ENCODE peak calls at places on chromosomes 4 and X, in four cellular contexts. G is upper lobe of right lung, X is HCT116, P is heart left ventricle. D is an unnamed sample. For H3K9me3, the result is how much of the 10 kb centered on the place peaks cover.

GRCh38 chr4:182354867-182355266 is 111.7 kb downstream of the TENM3 start:
- DNase-seq in G (no peak), X (no peak), P (no peak), D (no peak)

GRCh38 chrX:24619647-24620046 is 27.5 kb downstream of the PCYT1B start:
- DNase-seq in G (no peak), P (no peak), X (no peak), D (no peak)

GRCh38 chr4:2843023-2843908 is at the start of gene ADD1:
- DNase-seq in X (peak), P (peak), G (peak), D (peak)

GRCh38 chr4:140174535-140174934 is 20.6 kb upstream of the MAML3 start:
- DNase-seq in X (no peak), G (no peak), P (no peak), D (no peak)

GRCh38 chr4:184310171-184310567 is 92.5 kb upstream of the ENPP6 start:
- DNase-seq in X (no peak), P (no peak), G (no peak), D (peak)

GRCh38 chrX:39625810-39626209 is 471.9 kb downstream of the BCOR start:
- DNase-seq in P (no peak), G (no peak), X (no peak), D (no peak)

GRCh38 chrX:153353416-153353815 is 19.5 kb downstream of the ZNF275 start:
- DNase-seq in G (no peak), P (no peak), X (no peak), D (no peak)

GRCh38 chr4:110902500-110902899 is 279.6 kb upstream of the PITX2 start:
- DNase-seq in P (no peak), X (no peak), G (no peak), D (no peak)

GRCh38 chr4:122822466-122822865 is 4.2 kb upstream of the FGF2 start:
- DNase-seq in G (no peak), X (no peak), P (no peak), D (no peak)

GRCh38 chrX:14497184-14497666 is 32.1 kb upstream of the GLRA2 start:
- DNase-seq in X (no peak), G (no peak), P (no peak), D (no peak)

GRCh38 chrX:31487946-31488345 is 416.1 kb upstream of the FTHL17 start:
- DNase-seq in P (no peak), X (no peak), G (no peak), D (no peak)

GRCh38 chr4:118036336-118036735 is 2.0 kb downstream of the NDST3 start:
- DNase-seq in G (no peak), P (no peak), X (no peak), D (no peak)

GRCh38 chr4:46441116-46441859 is 51.4 kb upstream of the GABRA2 start:
- DNase-seq in G (no peak), X (no peak), P (no peak), D (no peak)

GRCh38 chrX:97529801-97530200 is 646.1 kb downstream of the RPA4 start:
- DNase-seq in P (no peak), X (no peak), G (no peak), D (no peak)

GRCh38 chr4:87270144-87270543 is 49.7 kb upstream of the KLHL8 start:
- DNase-seq in G (no peak), X (peak), P (no peak), D (no peak)

GRCh38 chr4:24024157-24024556 is 134.3 kb upstream of the PPARGC1A start:
- DNase-seq in P (no peak), G (no peak), X (no peak), D (no peak)

GRCh38 chr4:156512622-156513021 is 459.0 kb downstream of the PDGFC start:
- DNase-seq in G (no peak), P (no peak), X (no peak), D (no peak)

GRCh38 chr4:88169298-88169697 is 10.9 kb upstream of the ABCG2 start:
- DNase-seq in X (no peak), P (no peak), G (no peak), D (no peak)

GRCh38 chr4:152619556-152619955 is 60.2 kb downstream of the TMEM154 start:
- DNase-seq in X (no peak), P (no peak), G (no peak), D (no peak)

GRCh38 chrX:139246295-139246694 is 284.2 kb upstream of the F9 start:
- DNase-seq in P (no peak), X (no peak), G (no peak), D (no peak)

GRCh38 chr4:137735561-137736104 is 203.3 kb upstream of the PCDH18 start:
- DNase-seq in G (peak), P (no peak), X (no peak), D (no peak)

GRCh38 chr4:188903995-188904394 is 764.8 kb downstream of the TRIML1 start:
- DNase-seq in X (no peak), G (no peak), P (no peak), D (no peak)

GRCh38 chrX:121254336-121254735 is 206.9 kb downstream of the GLUD2 start:
- DNase-seq in G (no peak), P (no peak), X (no peak), D (no peak)

GRCh38 chr4:54227261-54228063 is 1.6 kb upstream of the PDGFRA start:
- DNase-seq in G (no peak), X (no peak), P (peak), D (peak)

GRCh38 chrX:116318672-116319071 is 117.7 kb upstream of the SLC6A14 start:
- DNase-seq in X (no peak), P (no peak), G (no peak), D (no peak)

GRCh38 chr4:168677063-168677462 is 180.2 kb downstream of the PALLD start:
- DNase-seq in X (no peak), G (no peak), P (no peak), D (no peak)

GRCh38 chr4:167868163-167868562 is 224.2 kb upstream of the ANXA10 start:
- DNase-seq in X (no peak), P (no peak), G (no peak), D (no peak)

GRCh38 chr4:141195095-141195707 is 25.5 kb upstream of the ZNF330 start:
- DNase-seq in X (no peak), G (no peak), P (no peak), D (no peak)

GRCh38 chrX:101993335-101993734 is 61.5 kb upstream of the ZMAT1 start:
- DNase-seq in X (no peak), G (no peak), P (no peak), D (no peak)

GRCh38 chr4:92714640-92715039 is 410.9 kb downstream of the GRID2 start:
- DNase-seq in X (no peak), P (no peak), G (no peak), D (no peak)

GRCh38 chr4:123386608-123387007 is 10.0 kb upstream of the SPRY1 start:
- DNase-seq in P (no peak), G (no peak), X (no peak), D (no peak)

GRCh38 chr4:157837071-157837470 is 335.8 kb downstream of the GASK1B start:
- DNase-seq in P (no peak), X (no peak), G (no peak), D (no peak)

GRCh38 chr4:108931926-108932325 is 169.1 kb upstream of the ETNPPL start:
- DNase-seq in G (no peak), P (no peak), X (no peak), D (no peak)
- H3K9me3 ChIP-seq in G (under half), P (under half), X (under half), D (under half)

GRCh38 chr4:14115106-14115505 is 487.6 kb upstream of the BOD1L1 start:
- DNase-seq in X (no peak), P (no peak), G (no peak), D (no peak)

GRCh38 chr4:14111730-14112171 is 484.2 kb upstream of the BOD1L1 start:
- DNase-seq in G (no peak), X (no peak), P (no peak), D (no peak)

DNA sequence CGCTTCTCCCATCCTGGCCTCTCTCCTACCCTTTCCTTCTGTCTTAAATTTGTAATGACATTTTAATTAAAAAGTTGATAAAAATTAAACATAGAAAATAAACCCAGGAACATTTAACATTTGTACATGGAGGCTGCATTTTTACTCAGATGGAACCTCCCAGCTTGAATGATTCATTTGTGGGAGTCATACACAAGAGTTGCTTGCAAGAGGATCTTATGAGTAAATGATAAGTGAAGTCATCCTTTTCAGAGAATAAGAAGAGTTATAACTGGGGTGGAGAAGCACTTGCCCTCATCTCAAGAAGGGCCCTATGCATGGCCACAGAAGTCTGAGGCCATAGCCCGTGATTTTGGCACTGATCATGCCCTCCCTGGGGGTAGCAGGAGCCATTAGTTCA is 482.9 kb upstream of the BOD1L1 start:
- DNase-seq in G (no peak), P (no peak), X (no peak), D (no peak)
- H3K9me3 ChIP-seq in G (under half), P (under half), X (under half), D (under half)

GRCh38 chrX:1291110-1291740 is 22.6 kb downstream of the CSF2RA start:
- DNase-seq in X (no peak), P (no peak), G (no peak), D (no peak)
- H3K9me3 ChIP-seq in X (under half), P (under half), G (under half), D (under half)

GRCh38 chr4:4783847-4784246 is 75.6 kb upstream of the MSX1 start:
- DNase-seq in X (no peak), P (no peak), G (no peak), D (no peak)

GRCh38 chr4:4781936-4782754 is 77.3 kb upstream of the MSX1 start:
- DNase-seq in X (no peak), P (no peak), G (no peak), D (no peak)

GRCh38 chr4:4784379-4784778 is 75.1 kb upstream of the MSX1 start:
- DNase-seq in X (no peak), P (no peak), G (no peak), D (no peak)

GRCh38 chr4:4780634-4781287 is 78.7 kb upstream of the MSX1 start:
- DNase-seq in X (no peak), P (no peak), G (no peak), D (no peak)

DNA sequence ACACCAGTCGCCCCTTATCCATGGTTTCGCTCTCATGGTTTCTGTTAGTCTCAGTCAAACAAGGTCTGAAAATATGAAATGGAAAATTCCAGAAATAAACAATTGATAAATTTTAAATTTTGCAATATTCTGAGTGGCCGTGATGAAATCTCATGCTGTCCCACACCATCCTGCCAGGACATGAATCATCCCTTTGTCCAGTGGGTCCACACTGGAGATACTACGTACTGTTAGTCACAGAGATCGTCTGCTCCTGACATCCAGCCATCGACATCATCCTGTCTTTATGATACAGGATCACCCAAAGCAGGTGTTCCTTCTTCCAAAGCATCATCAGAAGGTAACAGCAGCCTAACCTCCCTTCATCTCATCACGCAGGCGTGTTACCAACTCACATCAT is 76.5 kb upstream of the MSX1 start:
- DNase-seq in P (no peak), X (no peak), G (no peak), D (no peak)
- H3K9me3 ChIP-seq in P (under half), X (under half), G (under half), D (under half)

DNA sequence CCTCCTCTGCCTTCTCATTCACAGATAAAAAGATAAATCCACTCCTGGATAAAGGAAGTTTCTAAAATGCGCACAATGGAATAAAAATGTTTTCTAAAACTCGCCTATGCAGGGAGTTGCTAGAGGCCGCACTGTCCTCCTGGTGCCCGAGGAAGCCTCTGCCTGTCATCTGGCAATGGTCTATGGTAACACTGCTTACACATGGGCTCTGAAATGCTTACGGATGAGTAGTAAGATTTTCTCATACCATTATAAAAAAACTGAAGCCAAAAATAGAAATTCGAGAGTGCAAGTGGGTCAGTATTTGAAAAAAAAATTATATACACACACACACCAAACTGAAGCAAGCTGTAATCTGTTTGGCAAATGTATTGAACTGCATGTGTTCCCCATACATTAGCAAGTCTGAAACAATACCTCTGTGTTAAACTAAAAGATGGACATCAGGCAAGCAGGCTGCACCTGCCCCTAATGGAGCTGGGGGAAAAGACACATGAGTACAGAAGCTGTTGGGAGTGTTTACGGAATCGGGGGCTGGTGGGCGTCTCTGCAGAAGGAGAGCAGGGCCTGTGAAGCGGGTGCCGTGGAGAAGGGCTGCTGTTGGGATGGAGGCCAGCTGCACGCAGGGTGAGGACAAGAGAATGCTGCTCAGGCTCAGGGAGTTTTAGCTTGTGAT is 103.3 kb upstream of the FAT1 start:
- DNase-seq in X (no peak), G (no peak), P (no peak), D (no peak)
- H3K9me3 ChIP-seq in X (under half), G (under half), P (under half), D (under half)

GRCh38 chrX:155870958-155871357 is 10.2 kb upstream of the VAMP7 start:
- DNase-seq in X (no peak), G (no peak), P (no peak), D (no peak)
- H3K9me3 ChIP-seq in X (under half), G (under half), P (under half), D (under half)

GRCh38 chr4:1340861-1341260 is 6.1 kb upstream of the UVSSA start:
- DNase-seq in G (no peak), X (no peak), P (peak), D (no peak)
- H3K9me3 ChIP-seq in G (under half), X (under half), P (under half), D (under half)